ENCODE peak calls at places on chromosomes 16 and 17, in nine cellular contexts. L is A549, F is adrenal gland, X is lower leg skin, P is right lobe of liver, H is ovary, Q is heart left ventricle, Y is tibial nerve, Z is upper lobe of left lung. T is an unnamed sample.

GRCh38 chr16:89325861-89326471 is 108.5 kb downstream of the ZNF778 start:
- DNase-seq in L (peak; percentile 75), F (peak; percentile 77), X (peak; percentile 47), P (peak; percentile 63), H (peak; percentile 66), Q (peak; percentile 76), Y (no peak), Z (peak; percentile 69), T (peak; percentile 84)

GRCh38 chr17:3534881-3535252 is 22.7 kb downstream of the TRPV3 start:
- DNase-seq in L (peak; percentile 75), F (peak; percentile 34), X (no peak), P (no peak), H (peak; percentile 32), Q (no peak), Y (no peak), Z (no peak), T (no peak)

GRCh38 chr17:65218261-65218660 is 81.1 kb downstream of the RGS9 start:
- DNase-seq in L (no peak), F (no peak), X (no peak), P (no peak), H (no peak), Q (no peak), Y (no peak), Z (no peak), T (no peak)

GRCh38 chr16:58212824-58213655 is 15.1 kb upstream of the CSNK2A2 start:
- DNase-seq in L (no peak), F (no peak), X (no peak), P (no peak), H (no peak), Q (no peak), Y (no peak), Z (no peak), T (no peak)

GRCh38 chr16:80776856-80777255 is 27.5 kb downstream of the CDYL2 start:
- DNase-seq in L (no peak), F (no peak), X (no peak), P (no peak), H (no peak), Q (no peak), Y (no peak), Z (no peak), T (no peak)

GRCh38 chr17:78957076-78957475 is 22.6 kb downstream of the LGALS3BP start:
- DNase-seq in L (peak; percentile 47), F (no peak), X (no peak), P (no peak), H (no peak), Q (no peak), Y (no peak), Z (no peak), T (no peak)

GRCh38 chr16:4395055-4395726 is 21.2 kb downstream of the CORO7 start:
- DNase-seq in L (no peak), F (no peak), X (no peak), P (no peak), H (peak; percentile 14), Q (no peak), Y (no peak), Z (no peak), T (no peak)

GRCh38 chr16:74660383-74660782 is 6.3 kb downstream of the RFWD3 start:
- DNase-seq in L (no peak), F (no peak), X (no peak), P (no peak), H (no peak), Q (no peak), Y (no peak), Z (no peak), T (no peak)

GRCh38 chr17:63694229-63694973 is 5.5 kb downstream of the LIMD2 start:
- DNase-seq in L (no peak), F (no peak), X (no peak), P (no peak), H (no peak), Q (no peak), Y (no peak), Z (no peak), T (peak; percentile 52)

GRCh38 chr16:75288181-75288580 is 36.8 kb upstream of the BCAR1 start:
- DNase-seq in L (no peak), F (no peak), X (no peak), P (no peak), H (no peak), Q (no peak), Y (no peak), Z (no peak), T (no peak)

GRCh38 chr16:72066747-72067146 is 3.7 kb downstream of the HPR start:
- DNase-seq in L (peak; percentile 53), F (peak; percentile 37), X (no peak), P (no peak), H (peak; percentile 35), Q (no peak), Y (no peak), Z (no peak), T (peak; percentile 66)

GRCh38 chr16:29663020-29663828 is at the start of gene SPN:
- DNase-seq in L (no peak), F (no peak), X (no peak), P (no peak), H (no peak), Q (no peak), Y (no peak), Z (no peak), T (peak; percentile 96)
- TF ChIP-seq POLR2A in L (no peak), F (no peak), X (no peak), P (no peak), H (no peak), Q (no peak), Y (no peak), Z (no peak), T (no peak)

GRCh38 chr17:7382901-7383300 is 2.0 kb downstream of the TNK1 start:
- DNase-seq in L (no peak), F (no peak), X (no peak), P (no peak), H (no peak), Q (no peak), Y (no peak), Z (peak; percentile 52), T (no peak)

GRCh38 chr17:7380855-7381683 is at the start of gene TNK1:
- DNase-seq in L (no peak), F (no peak), X (peak; percentile 48), P (peak; percentile 80), H (peak; percentile 68), Q (peak; percentile 42), Y (no peak), Z (peak; percentile 94), T (no peak)

GRCh38 chr17:7383371-7383741 is 2.5 kb downstream of the TNK1 start:
- DNase-seq in L (no peak), F (no peak), X (no peak), P (no peak), H (no peak), Q (no peak), Y (no peak), Z (peak; percentile 51), T (no peak)

GRCh38 chr17:7384489-7385081 is 3.7 kb downstream of the TNK1 start:
- DNase-seq in L (no peak), F (no peak), X (no peak), P (no peak), H (no peak), Q (no peak), Y (no peak), Z (peak; percentile 73), T (no peak)

DNA sequence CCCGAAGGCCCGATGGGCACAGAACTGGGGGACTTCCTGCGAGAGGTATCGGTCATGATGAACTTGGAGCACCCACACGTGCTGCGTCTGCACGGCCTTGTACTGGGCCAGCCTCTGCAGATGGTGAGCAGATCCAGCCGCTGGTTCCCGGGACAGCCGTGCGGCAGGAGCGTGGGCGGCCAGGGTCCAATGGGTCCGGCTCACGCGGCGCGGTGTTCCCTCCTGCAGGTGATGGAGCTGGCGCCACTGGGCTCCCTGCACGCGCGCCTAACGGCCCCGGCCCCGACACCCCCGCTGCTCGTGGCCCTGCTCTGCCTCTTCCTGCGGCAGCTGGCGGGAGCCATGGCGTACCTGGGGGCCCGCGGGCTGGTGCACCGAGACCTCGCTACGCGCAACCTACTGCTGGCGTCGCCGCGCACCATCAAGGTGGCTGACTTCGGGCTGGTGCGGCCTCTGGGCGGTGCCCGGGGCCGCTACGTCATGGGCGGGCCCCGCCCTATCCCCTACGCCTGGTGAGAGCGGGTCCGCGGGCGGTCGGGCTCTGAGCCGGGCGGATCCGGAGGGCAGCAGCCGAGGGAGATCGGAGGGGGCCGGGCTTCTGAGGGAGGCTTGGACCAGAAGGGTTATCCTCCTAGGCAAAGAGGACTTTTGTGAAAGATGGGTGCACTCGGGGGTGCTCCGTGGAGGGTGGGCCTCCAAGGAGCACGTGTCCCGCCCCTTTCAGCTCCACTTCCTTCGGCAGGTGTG is 3.0 kb downstream of the TNK1 start:
- DNase-seq in L (no peak), F (no peak), X (no peak), P (no peak), H (peak; percentile 54), Q (no peak), Y (no peak), Z (peak; percentile 92), T (no peak)
- H3K4me3 ChIP-seq in L (no peak overlapping the region), F (no peak overlapping the region), X (no peak overlapping the region), P (peak overlapping the region; percentile 18), H (peak overlapping the region; percentile 20), Q (peak overlapping the region; percentile 51), Y (peak overlapping the region; percentile 52), Z (peak overlapping the region; percentile 25), T (no peak overlapping the region)

GRCh38 chr17:31492880-31493655 is 101.6 kb downstream of the RAB11FIP4 start:
- DNase-seq in L (no peak), F (peak; percentile 35), X (no peak), P (peak; percentile 66), H (no peak), Q (no peak), Y (no peak), Z (no peak), T (peak; percentile 92)
- TF ChIP-seq POLR2A in L (no peak), F (no peak), X (no peak), P (no peak), H (no peak), Q (no peak), Y (no peak), Z (no peak), T (no peak)

GRCh38 chr16:86502856-86503748 is 7.2 kb upstream of the FOXF1 start:
- DNase-seq in L (no peak), F (no peak), X (no peak), P (no peak), H (no peak), Q (no peak), Y (no peak), Z (no peak), T (no peak)

GRCh38 chr16:86505185-86505898 is 5.0 kb upstream of the FOXF1 start:
- DNase-seq in L (no peak), F (no peak), X (no peak), P (no peak), H (no peak), Q (no peak), Y (no peak), Z (peak; percentile 87), T (peak; percentile 37)

GRCh38 chr16:86501989-86502855 is 8.1 kb upstream of the FOXF1 start:
- DNase-seq in L (no peak), F (no peak), X (no peak), P (no peak), H (no peak), Q (no peak), Y (no peak), Z (no peak), T (no peak)

GRCh38 chr16:86504315-86505184 is 5.8 kb upstream of the FOXF1 start:
- DNase-seq in L (no peak), F (no peak), X (no peak), P (no peak), H (no peak), Q (no peak), Y (no peak), Z (peak; percentile 23), T (no peak)

DNA sequence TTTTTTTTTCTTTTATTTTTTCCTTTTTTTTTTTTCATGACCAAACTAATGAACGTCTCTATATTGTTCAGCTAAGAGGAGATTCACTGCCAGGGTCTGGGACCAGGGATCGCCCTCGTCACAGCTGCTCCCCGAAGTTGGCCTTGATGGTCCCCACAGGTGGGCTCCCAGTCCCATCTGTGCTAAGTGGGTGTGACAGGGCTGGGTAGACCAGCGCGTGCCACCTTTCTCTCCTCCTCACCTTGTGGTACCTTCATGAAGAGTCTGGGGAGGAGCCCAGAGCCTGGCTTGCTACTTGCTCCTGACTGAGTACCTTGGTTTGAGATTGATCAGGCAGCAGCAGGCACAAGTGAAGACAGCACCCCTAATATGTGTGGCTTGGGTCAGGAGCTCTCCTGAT is 6.5 kb upstream of the FOXF1 start:
- DNase-seq in L (no peak), F (no peak), X (no peak), P (no peak), H (no peak), Q (no peak), Y (no peak), Z (no peak), T (no peak)
- H3K4me3 ChIP-seq in L (no peak overlapping the region), F (no peak overlapping the region), X (no peak overlapping the region), P (no peak overlapping the region), H (no peak overlapping the region), Q (no peak overlapping the region), Y (no peak overlapping the region), Z (no peak overlapping the region), T (no peak overlapping the region)